ENCODE peak calls at places on chromosomes 6 and 20, in five cellular contexts. X, G, L, T and V are unnamed samples.
A peak's percentile ranks its signal among the peaks of the same experiment; 100 is the strongest.

GRCh38 chr6:132132911-132133639 is 181.9 kb upstream of the CCN2 start:
- DNase-seq in X (no peak), G (no peak), L (no peak), T (no peak), V (no peak)

GRCh38 chr20:62069741-62070216 is 4.1 kb upstream of the TAF4 start:
- DNase-seq in X (no peak), G (no peak), L (no peak), T (no peak), V (no peak)

GRCh38 chr6:63597142-63598000 is 25.1 kb downstream of the LOC128125822 start:
- DNase-seq in X (no peak), G (no peak), L (no peak), T (no peak), V (no peak)

GRCh38 chr20:4773736-4774135 is 52.0 kb downstream of the PRND start:
- DNase-seq in X (no peak), G (no peak), L (no peak), T (no peak), V (no peak)

GRCh38 chr6:75334266-75335040 is 49.9 kb upstream of the TMEM30A start:
- DNase-seq in X (peak; percentile 18), G (no peak), L (no peak), T (no peak), V (no peak)

GRCh38 chr6:101395345-101395744 is 1.8 kb downstream of the GRIK2 start:
- DNase-seq in X (no peak), G (no peak), L (no peak), T (no peak), V (no peak)

GRCh38 chr6:89927788-89928565 is 33.7 kb downstream of the GJA10 start:
- DNase-seq in X (no peak), G (no peak), L (no peak), T (no peak), V (no peak)

GRCh38 chr20:18506744-18507143 is 996 bp upstream of the SEC23B start:
- DNase-seq in X (no peak), G (no peak), L (no peak), T (no peak), V (peak; percentile 56)

GRCh38 chr6:147033267-147033666 is 170.9 kb upstream of the STXBP5 start:
- DNase-seq in X (no peak), G (no peak), L (no peak), T (no peak), V (no peak)

GRCh38 chr6:100463685-100464161 is 998 bp downstream of the SIM1 start:
- DNase-seq in X (no peak), G (no peak), L (no peak), T (no peak), V (no peak)

GRCh38 chr6:137724018-137724403 is 143.0 kb upstream of the TNFAIP3 start:
- DNase-seq in X (no peak), G (no peak), L (no peak), T (no peak), V (no peak)

GRCh38 chr6:111687652-111688051 is 82.0 kb upstream of the TRAF3IP2 start:
- DNase-seq in X (no peak), G (no peak), L (no peak), T (no peak), V (no peak)

GRCh38 chr20:3786126-3786484 is 435 bp downstream of the CENPB start:
- DNase-seq in X (peak; percentile 48), G (no peak), L (no peak), T (peak; percentile 53), V (peak; percentile 34)

GRCh38 chr6:89242574-89243330 is 25.6 kb upstream of the GABRR1 start:
- DNase-seq in X (no peak), G (no peak), L (no peak), T (no peak), V (peak; percentile 16)

GRCh38 chr20:57632286-57632685 is 12.1 kb upstream of the ZBP1 start:
- DNase-seq in X (no peak), G (no peak), L (no peak), T (no peak), V (no peak)

GRCh38 chr6:170516783-170517616 is 36.1 kb downstream of the PSMB1 start:
- DNase-seq in X (peak; percentile 34), G (no peak), L (peak; percentile 6), T (peak; percentile 33), V (peak; percentile 53)

GRCh38 chr6:99119109-99120031 is 171.6 kb upstream of the FBXL4 start:
- DNase-seq in X (peak; percentile 39), G (peak; percentile 6), L (no peak), T (peak; percentile 12), V (peak; percentile 32)

GRCh38 chr6:164581563-164581962 is 727.8 kb downstream of the C6orf118 start:
- DNase-seq in X (no peak), G (no peak), L (no peak), T (no peak), V (no peak)

GRCh38 chr6:7615611-7616383 is 25.8 kb downstream of the SNRNP48 start:
- DNase-seq in X (peak; percentile 30), G (no peak), L (no peak), T (peak; percentile 52), V (peak; percentile 43)